ENCODE peak calls at places on chromosomes 16 and 17, in eight cellular contexts. D is NCI-H460, O is SJSA1, Y is EL, Z is hippocampal formation, K is substantia nigra, H is C1 segment of cervical spinal cord, G is dermis microvascular lymphatic vessel endothelial cell. S is an unnamed sample.

GRCh38 chr17:55845385-55845784 is 94.5 kb downstream of the PCTP start:
- DNase-seq in K (no peak), G (peak; percentile 24), Z (no peak), H (no peak), Y (peak; percentile 49), D (no peak), O (peak; percentile 86), S (peak; percentile 15)

GRCh38 chr16:84497836-84498610 is 6.4 kb downstream of the MEAK7 start:
- DNase-seq in H (no peak), D (no peak), O (no peak), Z (no peak), G (no peak), Y (no peak), K (no peak), S (no peak)

GRCh38 chr17:81334419-81334896 is 39.4 kb upstream of the SLC38A10 start:
- DNase-seq in Z (no peak), D (no peak), K (no peak), H (no peak), O (no peak), Y (no peak), G (no peak), S (no peak)

GRCh38 chr16:57355898-57356414 is 2.6 kb upstream of the CCL22 start:
- DNase-seq in K (no peak), Z (no peak), O (no peak), D (no peak), G (no peak), H (no peak), Y (no peak), S (no peak)

GRCh38 chr17:8672326-8672725 is 41.8 kb upstream of the MYH10 start:
- DNase-seq in G (no peak), Z (no peak), O (no peak), D (no peak), H (no peak), K (no peak), Y (no peak), S (no peak)

GRCh38 chr17:47239663-47240374 is 13.8 kb upstream of the ITGB3 start:
- DNase-seq in G (peak; percentile 96), Z (peak; percentile 32), K (peak; percentile 18), D (peak; percentile 22), H (no peak), O (peak; percentile 99), Y (peak; percentile 100), S (no peak)

GRCh38 chr16:11402051-11402744 is 56.9 kb downstream of the RMI2 start:
- DNase-seq in D (no peak), Y (no peak), O (no peak), G (no peak), K (no peak), Z (no peak), H (no peak), S (no peak)

GRCh38 chr17:65547253-65547670 is 14.2 kb downstream of the AXIN2 start:
- DNase-seq in D (no peak), Z (no peak), G (no peak), Y (no peak), K (no peak), H (no peak), O (no peak), S (no peak)

GRCh38 chr17:50274142-50274944 is at the start of gene TMEM92:
- DNase-seq in K (no peak), D (no peak), G (no peak), Z (no peak), O (no peak), Y (no peak), H (no peak), S (no peak)

GRCh38 chr16:73304008-73304814 is 256.3 kb upstream of the ZFHX3 start:
- DNase-seq in D (no peak), Y (peak; percentile 11), Z (no peak), G (no peak), O (no peak), H (no peak), K (no peak), S (no peak)

GRCh38 chr16:52553322-52553721 is 6.4 kb upstream of the TOX3 start:
- DNase-seq in Y (no peak), G (no peak), H (no peak), Z (no peak), K (no peak), O (no peak), D (no peak), S (no peak)

GRCh38 chr16:27401768-27402568 is at the start of gene IL21R:
- DNase-seq in G (peak; percentile 35), Z (peak; percentile 14), K (peak; percentile 5), D (no peak), O (peak; percentile 85), H (no peak), Y (peak; percentile 57), S (peak; percentile 44)

GRCh38 chr17:49003557-49004511 is 6.6 kb downstream of the IGF2BP1 start:
- DNase-seq in G (peak; percentile 42), O (peak; percentile 46), D (no peak), H (no peak), Y (peak; percentile 46), K (no peak), Z (no peak), S (no peak)

GRCh38 chr17:62637809-62638208 is 10.3 kb downstream of the MRC2 start:
- DNase-seq in Z (no peak), Y (no peak), K (no peak), G (no peak), H (no peak), D (no peak), O (no peak), S (no peak)

GRCh38 chr16:2147981-2148671 is at the start of gene RAB26:
- DNase-seq in G (peak; percentile 69), D (peak; percentile 78), K (no peak), Y (peak; percentile 59), Z (peak; percentile 62), H (no peak), O (no peak), S (peak; percentile 57)

GRCh38 chr16:61323456-61323855 is 712.8 kb downstream of the CDH8 start:
- DNase-seq in H (no peak), Z (no peak), O (no peak), K (no peak), D (no peak), Y (no peak), G (no peak), S (no peak)

GRCh38 chr17:41734949-41735313 is 488 bp upstream of the HAP1 start:
- DNase-seq in O (no peak), Z (no peak), D (no peak), G (no peak), H (no peak), Y (no peak), K (no peak), S (no peak)

GRCh38 chr17:82051776-82052637 is at the start of the genes GPS1 and RFNG:
- DNase-seq in K (peak; percentile 44), G (peak; percentile 58), D (no peak), Y (peak; percentile 62), O (no peak), H (peak; percentile 65), Z (peak; percentile 74), S (peak; percentile 98)

GRCh38 chr17:69857412-69857835 is 217.6 kb upstream of the KCNJ16 start:
- DNase-seq in K (no peak), Z (no peak), O (peak; percentile 51), G (peak; percentile 88), Y (peak; percentile 93), D (peak; percentile 70), H (no peak), S (no peak)

GRCh38 chr17:76635039-76635438 is 8.5 kb downstream of the ST6GALNAC1 start:
- DNase-seq in Z (no peak), Y (peak; percentile 48), K (no peak), G (no peak), H (no peak), O (no peak), D (no peak), S (no peak)

GRCh38 chr17:58335779-58336455 is 7.3 kb upstream of the TSPOAP1 start:
- DNase-seq in K (no peak), G (no peak), H (no peak), D (no peak), O (no peak), Z (no peak), Y (peak; percentile 37), S (no peak)

GRCh38 chr17:59001158-59001814 is 105.4 kb downstream of the TRIM37 start:
- DNase-seq in Z (no peak), G (peak; percentile 80), K (no peak), O (peak; percentile 94), H (no peak), D (no peak), Y (peak; percentile 82), S (peak; percentile 39)

GRCh38 chr17:27633312-27634025 is 2.5 kb downstream of the LGALS9 start:
- DNase-seq in Z (no peak), Y (no peak), K (no peak), G (no peak), O (no peak), H (peak; percentile 7), D (no peak), S (no peak)

GRCh38 chr17:2994441-2994840 is 69.0 kb downstream of the OR1D5 start:
- DNase-seq in D (no peak), Y (no peak), H (no peak), G (no peak), Z (no peak), O (no peak), K (no peak), S (no peak)